ENCODE peak calls at places on chromosomes 16 and 17, in five cellular contexts. One of them, this sample, is unnamed.

GRCh38 chr16:10688291-10688690 is 6.4 kb downstream of the TEKT5 start:
- DNase-seq in activated B cell treated with CpG ODN at 0.5 μM for 24 hours: no peak
- DNase-seq in neural crest cell: no peak
- DNase-seq in adrenal gland: no peak
- DNase-seq in Peyer's patch: no peak
- DNase-seq in this sample: no peak

GRCh38 chr16:50208460-50208931 is 55.4 kb downstream of the TENT4B start:
- DNase-seq in activated B cell treated with CpG ODN at 0.5 μM for 24 hours: no peak
- DNase-seq in neural crest cell: no peak
- DNase-seq in Peyer's patch: no peak
- DNase-seq in adrenal gland: no peak
- DNase-seq in this sample: no peak

GRCh38 chr17:49567871-49568694 is 7.6 kb upstream of the NXPH3 start:
- DNase-seq in activated B cell treated with CpG ODN at 0.5 μM for 24 hours: peak; percentile 89
- DNase-seq in Peyer's patch: peak; percentile 91
- DNase-seq in adrenal gland: peak; percentile 90
- DNase-seq in neural crest cell: peak; percentile 95
- DNase-seq in this sample: peak; percentile 49

GRCh38 chr16:24820522-24820921 is 25.2 kb upstream of the SLC5A11 start:
- DNase-seq in Peyer's patch: no peak
- DNase-seq in neural crest cell: no peak
- DNase-seq in activated B cell treated with CpG ODN at 0.5 μM for 24 hours: no peak
- DNase-seq in adrenal gland: no peak
- DNase-seq in this sample: no peak

GRCh38 chr16:72847187-72848044 is 200.5 kb downstream of the ZFHX3 start:
- DNase-seq in Peyer's patch: no peak
- DNase-seq in adrenal gland: no peak
- DNase-seq in neural crest cell: no peak
- DNase-seq in activated B cell treated with CpG ODN at 0.5 μM for 24 hours: no peak
- DNase-seq in this sample: no peak

GRCh38 chr17:38466346-38467315 is 38.4 kb downstream of the ARHGAP23 start:
- DNase-seq in activated B cell treated with CpG ODN at 0.5 μM for 24 hours: no peak
- DNase-seq in adrenal gland: no peak
- DNase-seq in neural crest cell: no peak
- DNase-seq in Peyer's patch: no peak
- DNase-seq in this sample: no peak

GRCh38 chr16:73025111-73025505 is 22.8 kb downstream of the ZFHX3 start:
- DNase-seq in activated B cell treated with CpG ODN at 0.5 μM for 24 hours: no peak
- DNase-seq in adrenal gland: no peak
- DNase-seq in Peyer's patch: no peak
- DNase-seq in neural crest cell: no peak
- DNase-seq in this sample: no peak

GRCh38 chr17:73336613-73337400 is 25.0 kb upstream of the CDC42EP4 start:
- DNase-seq in activated B cell treated with CpG ODN at 0.5 μM for 24 hours: no peak
- DNase-seq in neural crest cell: no peak
- DNase-seq in adrenal gland: no peak
- DNase-seq in Peyer's patch: no peak
- DNase-seq in this sample: no peak

GRCh38 chr16:85473326-85473725 is 139.8 kb upstream of the GSE1 start:
- DNase-seq in adrenal gland: no peak
- DNase-seq in Peyer's patch: no peak
- DNase-seq in activated B cell treated with CpG ODN at 0.5 μM for 24 hours: no peak
- DNase-seq in neural crest cell: no peak
- DNase-seq in this sample: no peak

GRCh38 chr17:74457146-74457819 is 9.2 kb upstream of the CD300A start:
- DNase-seq in activated B cell treated with CpG ODN at 0.5 μM for 24 hours: peak; percentile 73
- DNase-seq in Peyer's patch: peak; percentile 82
- DNase-seq in neural crest cell: peak; percentile 78
- DNase-seq in adrenal gland: peak; percentile 78
- DNase-seq in this sample: peak; percentile 85

DNA sequence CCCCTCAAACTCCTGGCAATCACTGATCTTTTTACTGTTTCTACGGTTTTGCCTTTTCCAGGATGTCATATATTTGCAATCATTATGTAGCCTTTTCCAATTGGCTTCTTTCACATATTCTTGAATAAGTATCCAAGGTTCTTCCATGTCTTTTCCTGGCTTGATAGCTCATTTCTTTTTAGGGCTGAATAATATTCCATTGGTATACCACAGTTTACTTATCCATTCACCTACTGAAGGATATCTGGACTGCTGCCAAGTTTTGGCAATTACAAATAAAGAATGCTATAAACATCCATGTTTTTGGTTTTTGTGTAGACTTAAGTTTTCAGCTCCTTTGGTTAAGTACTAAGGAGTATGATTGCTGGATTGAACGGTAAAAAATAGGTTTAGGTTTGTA is 16.0 kb downstream of the GPATCH8 start:
- DNase-seq in neural crest cell: no peak
- DNase-seq in activated B cell treated with CpG ODN at 0.5 μM for 24 hours: no peak
- DNase-seq in adrenal gland: no peak
- DNase-seq in Peyer's patch: no peak
- DNase-seq in this sample: no peak
- TF ChIP-seq CTCF in neural crest cell: no peak
- TF ChIP-seq CTCF in activated B cell treated with CpG ODN at 0.5 μM for 24 hours: no peak
- TF ChIP-seq CTCF in adrenal gland: no peak
- TF ChIP-seq CTCF in Peyer's patch: no peak
- TF ChIP-seq CTCF in this sample: no peak

GRCh38 chr16:56269824-56270684 is 78.8 kb downstream of the GNAO1 start:
- DNase-seq in neural crest cell: no peak
- DNase-seq in Peyer's patch: no peak
- DNase-seq in activated B cell treated with CpG ODN at 0.5 μM for 24 hours: no peak
- DNase-seq in adrenal gland: no peak
- DNase-seq in this sample: no peak
- TF ChIP-seq CTCF in neural crest cell: no peak
- TF ChIP-seq CTCF in Peyer's patch: no peak
- TF ChIP-seq CTCF in activated B cell treated with CpG ODN at 0.5 μM for 24 hours: no peak
- TF ChIP-seq CTCF in adrenal gland: no peak
- TF ChIP-seq CTCF in this sample: no peak

DNA sequence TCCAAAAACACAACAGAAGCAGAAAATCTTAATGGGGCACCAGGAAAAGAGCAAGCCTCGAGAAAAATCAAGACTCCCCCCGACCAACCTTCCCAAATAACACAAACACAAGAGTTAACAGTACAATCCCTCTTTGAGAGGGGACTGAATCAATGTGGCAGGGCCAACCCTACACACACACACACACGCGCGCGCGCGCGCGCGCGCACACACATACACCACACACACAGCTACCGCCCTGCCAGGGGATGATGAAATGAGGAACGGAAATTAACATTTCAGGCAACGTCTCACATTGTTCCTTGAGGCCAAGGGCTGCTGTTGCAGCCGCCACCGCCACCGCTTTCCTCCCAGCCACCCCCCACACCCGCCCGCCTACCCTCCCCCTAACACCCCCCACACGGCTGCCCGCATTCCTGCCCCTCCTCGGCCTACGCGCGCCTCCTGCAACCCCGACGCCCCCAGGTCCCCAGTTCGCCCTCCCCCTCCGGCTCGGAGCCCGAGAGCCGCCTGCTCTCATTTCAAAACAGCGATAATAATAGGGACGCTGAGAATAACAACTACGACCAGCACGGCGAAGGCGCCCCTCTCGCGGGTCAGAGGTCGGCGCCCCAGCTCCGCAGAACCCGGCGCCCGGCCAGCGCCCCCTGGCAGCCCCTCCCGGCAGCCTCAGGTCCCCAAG is 1.2 kb downstream of the ANKRD11 start:
- DNase-seq in neural crest cell: peak; percentile 57
- DNase-seq in Peyer's patch: peak; percentile 85
- DNase-seq in activated B cell treated with CpG ODN at 0.5 μM for 24 hours: peak; percentile 64
- DNase-seq in adrenal gland: peak; percentile 79
- DNase-seq in this sample: no peak
- TF ChIP-seq CTCF in neural crest cell: peak; percentile 40
- TF ChIP-seq CTCF in Peyer's patch: peak; percentile 32
- TF ChIP-seq CTCF in activated B cell treated with CpG ODN at 0.5 μM for 24 hours: no peak
- TF ChIP-seq CTCF in adrenal gland: no peak
- TF ChIP-seq CTCF in this sample: no peak

GRCh38 chr16:87685766-87686165 is 80.0 kb downstream of the KLHDC4 start:
- DNase-seq in neural crest cell: no peak
- DNase-seq in Peyer's patch: no peak
- DNase-seq in activated B cell treated with CpG ODN at 0.5 μM for 24 hours: no peak
- DNase-seq in adrenal gland: no peak
- DNase-seq in this sample: no peak
- TF ChIP-seq CTCF in neural crest cell: no peak
- TF ChIP-seq CTCF in Peyer's patch: no peak
- TF ChIP-seq CTCF in activated B cell treated with CpG ODN at 0.5 μM for 24 hours: no peak
- TF ChIP-seq CTCF in adrenal gland: no peak
- TF ChIP-seq CTCF in this sample: no peak

DNA sequence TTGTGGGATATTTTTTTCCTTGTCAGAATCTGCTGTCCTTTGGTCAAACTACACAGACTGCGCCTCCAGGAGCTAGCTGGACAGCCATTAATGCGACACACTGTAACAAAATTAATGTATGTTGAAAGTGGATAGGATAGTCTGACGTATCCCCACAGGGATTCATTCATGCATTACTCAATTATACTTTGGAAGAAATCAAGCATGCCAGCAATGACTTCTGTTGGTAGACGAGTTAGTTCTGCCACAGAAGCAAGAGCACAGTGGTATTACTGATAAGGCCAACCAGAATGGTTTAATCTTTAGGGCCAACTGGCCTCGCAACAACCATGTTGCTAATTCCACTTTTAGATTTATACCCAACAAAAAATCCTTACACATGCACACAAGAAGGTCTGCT is 106.4 kb upstream of the TOB1 start:
- DNase-seq in adrenal gland: no peak
- DNase-seq in neural crest cell: no peak
- DNase-seq in Peyer's patch: no peak
- DNase-seq in activated B cell treated with CpG ODN at 0.5 μM for 24 hours: no peak
- DNase-seq in this sample: no peak
- TF ChIP-seq CTCF in adrenal gland: no peak
- TF ChIP-seq CTCF in neural crest cell: no peak
- TF ChIP-seq CTCF in Peyer's patch: no peak
- TF ChIP-seq CTCF in activated B cell treated with CpG ODN at 0.5 μM for 24 hours: no peak
- TF ChIP-seq CTCF in this sample: no peak

DNA sequence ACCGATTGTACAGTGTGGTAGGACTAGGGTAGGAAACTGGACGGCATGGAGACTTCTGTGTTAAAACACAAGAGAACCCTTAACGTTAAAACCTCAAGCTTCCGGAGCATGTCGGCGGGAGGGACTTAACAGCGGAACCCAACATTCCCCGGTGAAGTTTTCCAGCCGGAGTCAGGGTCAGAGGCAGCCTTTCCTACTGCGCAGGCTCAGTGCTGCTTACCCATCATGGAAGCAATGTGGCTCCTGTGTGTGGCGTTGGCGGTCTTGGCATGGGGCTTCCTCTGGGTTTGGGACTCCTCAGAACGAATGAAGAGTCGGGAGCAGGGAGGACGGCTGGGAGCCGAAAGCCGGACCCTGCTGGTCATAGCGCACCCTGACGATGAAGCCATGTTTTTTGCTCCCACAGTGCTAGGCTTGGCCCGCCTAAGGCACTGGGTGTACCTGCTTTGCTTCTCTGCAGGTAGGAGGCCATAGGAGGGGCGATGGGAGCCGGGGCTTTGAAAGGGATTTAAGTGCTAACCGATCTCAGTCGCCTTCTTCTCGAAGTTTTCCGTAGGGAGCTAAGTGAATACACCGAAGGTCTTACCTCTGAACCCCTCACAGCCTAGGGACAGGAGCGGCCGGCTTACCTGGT is at the start of gene PIGL:
- DNase-seq in Peyer's patch: peak; percentile 86
- DNase-seq in adrenal gland: peak; percentile 86
- DNase-seq in activated B cell treated with CpG ODN at 0.5 μM for 24 hours: peak; percentile 71
- DNase-seq in neural crest cell: peak; percentile 81
- DNase-seq in this sample: peak; percentile 30
- TF ChIP-seq CTCF in Peyer's patch: no peak
- TF ChIP-seq CTCF in adrenal gland: no peak
- TF ChIP-seq CTCF in activated B cell treated with CpG ODN at 0.5 μM for 24 hours: no peak
- TF ChIP-seq CTCF in neural crest cell: peak; percentile 6
- TF ChIP-seq CTCF in this sample: no peak

This sample was measured in D721Med.